ENCODE peak calls at places on chromosomes 7 and 10, in four cellular contexts. B is upper lobe of right lung; R is RWPE1; S is CD4-positive, alpha-beta T cell. X is an unnamed sample.

GRCh38 chr7:158277219-158278141 is 310.1 kb downstream of the PTPRN2 start:
- DNase-seq in R (no peak), S (no peak), B (peak), X (no peak)

GRCh38 chr10:114429581-114430335 is 25.5 kb upstream of the AFAP1L2 start:
- DNase-seq in S (no peak), R (no peak), B (no peak), X (no peak)

GRCh38 chr10:96626795-96627194 is 40.0 kb upstream of the TM9SF3 start:
- DNase-seq in R (no peak), B (no peak), S (no peak), X (no peak)

GRCh38 chr7:47536705-47537611 is 45.0 kb downstream of the TNS3 start:
- DNase-seq in B (peak), S (no peak), R (peak), X (peak)

GRCh38 chr7:127885843-127886242 is 145.4 kb downstream of the LRRC4 start:
- DNase-seq in B (no peak), S (no peak), R (no peak), X (peak)

GRCh38 chr10:28139138-28139537 is 140.3 kb upstream of the ODAD2 start:
- DNase-seq in S (no peak), R (no peak), B (no peak), X (no peak)

GRCh38 chr7:19413444-19413965 is 268.3 kb upstream of the FERD3L start:
- DNase-seq in S (no peak), R (no peak), B (no peak), X (peak)

GRCh38 chr7:22659741-22660140 is 67.3 kb upstream of the IL6 start:
- DNase-seq in R (no peak), B (no peak), S (no peak), X (no peak)

GRCh38 chr7:75823198-75823910 is 9.7 kb upstream of the CCL24 start:
- DNase-seq in S (no peak), R (no peak), B (no peak), X (no peak)

DNA sequence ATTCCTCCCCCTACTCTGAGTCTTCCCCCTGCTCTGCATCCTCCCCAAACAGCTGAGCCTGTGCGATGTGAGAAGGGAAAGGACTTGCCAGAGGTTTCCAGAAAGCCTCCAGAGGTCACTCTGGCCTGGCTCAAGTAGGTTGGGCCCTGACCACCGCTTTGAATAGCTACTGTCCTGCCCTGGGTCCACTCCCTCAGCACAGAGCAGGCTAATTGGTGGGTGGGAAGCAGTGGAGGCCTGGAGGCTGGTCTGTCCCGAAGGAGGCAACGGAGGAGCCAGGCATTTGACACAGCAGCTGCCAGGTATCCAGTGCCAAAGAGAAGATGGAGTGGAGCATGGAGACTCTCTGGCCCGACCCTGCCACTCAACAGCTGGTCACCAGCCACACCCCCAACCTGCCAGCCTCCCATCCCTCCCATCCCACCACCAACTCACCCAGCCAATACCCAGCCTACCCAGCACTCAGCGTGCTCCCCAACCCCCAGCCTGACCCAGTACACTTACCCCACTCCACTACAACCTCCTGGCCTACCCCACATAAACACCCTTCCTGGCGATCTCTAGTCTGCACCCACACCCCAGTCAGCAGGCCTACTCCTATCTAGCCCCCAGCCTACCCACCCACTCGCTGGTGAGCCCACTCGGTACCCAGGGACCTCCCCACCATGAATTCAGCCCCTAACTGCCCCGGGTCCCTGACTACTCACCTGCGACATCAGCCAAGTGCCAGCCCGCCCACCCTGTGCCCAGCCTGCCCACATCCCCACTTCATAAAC is 64.7 kb upstream of the COL13A1 start:
- DNase-seq in R (no peak), S (no peak), B (no peak), X (peak)
- H3K27ac ChIP-seq in R (no peak), S (no peak), B (no peak), X (no peak)

GRCh38 chr10:75853085-75853484 is 421.7 kb downstream of the LRMDA start:
- DNase-seq in R (no peak), S (no peak), B (no peak), X (no peak)
- TF ChIP-seq CTCF in R (peak), S (no peak), B (peak), X (peak)

GRCh38 chr7:99784007-99784406 is at the start of gene CYP3A4:
- DNase-seq in B (no peak), S (no peak), R (no peak), X (no peak)
- H3K27ac ChIP-seq in B (no peak), S (no peak), R (no peak), X (no peak)

GRCh38 chr7:30625283-30625682 is 30.6 kb downstream of the GARS1 start:
- DNase-seq in B (no peak), S (no peak), R (no peak), X (no peak)
- TF ChIP-seq CTCF in B (no peak), S (no peak), R (no peak), X (no peak)